ENCODE peak calls at places on chromosomes 12 and 14, in eight cellular contexts. One of them, this sample, is unnamed.

GRCh38 chr14:104712881-104713734 is 10.9 kb upstream of the ADSS1 start:
- DNase-seq in NCI-H524 treated with DMSO at 0.1 percent for 48 hours: no peak
- DNase-seq in activated CD4-positive, alpha-beta memory T cell treated with anti-CD3 and anti-CD28 coated beads, Interleukin-2, amount 10 ng/mL, durations not matched to agents 7 days and 5 days: no peak
- DNase-seq in sciatic nerve: no peak
- DNase-seq in stomach: no peak
- DNase-seq in testis: no peak
- DNase-seq in hypothalamus: no peak
- DNase-seq in cardiac fibroblast: no peak
- DNase-seq in this sample: no peak

GRCh38 chr14:24943024-24943423 is 106.9 kb downstream of the STXBP6 start:
- DNase-seq in sciatic nerve: peak; percentile 60
- DNase-seq in cardiac fibroblast: peak; percentile 37
- DNase-seq in NCI-H524 treated with DMSO at 0.1 percent for 48 hours: no peak
- DNase-seq in stomach: no peak
- DNase-seq in hypothalamus: no peak
- DNase-seq in testis: no peak
- DNase-seq in activated CD4-positive, alpha-beta memory T cell treated with anti-CD3 and anti-CD28 coated beads, Interleukin-2, amount 10 ng/mL, durations not matched to agents 7 days and 5 days: no peak
- DNase-seq in this sample: no peak

GRCh38 chr14:54651018-54651351 is 84.1 kb downstream of the SAMD4A start:
- DNase-seq in sciatic nerve: no peak
- DNase-seq in testis: no peak
- DNase-seq in NCI-H524 treated with DMSO at 0.1 percent for 48 hours: no peak
- DNase-seq in activated CD4-positive, alpha-beta memory T cell treated with anti-CD3 and anti-CD28 coated beads, Interleukin-2, amount 10 ng/mL, durations not matched to agents 7 days and 5 days: no peak
- DNase-seq in cardiac fibroblast: no peak
- DNase-seq in stomach: no peak
- DNase-seq in hypothalamus: no peak
- DNase-seq in this sample: no peak

GRCh38 chr12:56007892-56008471 is 10.9 kb downstream of the SUOX start:
- DNase-seq in activated CD4-positive, alpha-beta memory T cell treated with anti-CD3 and anti-CD28 coated beads, Interleukin-2, amount 10 ng/mL, durations not matched to agents 7 days and 5 days: no peak
- DNase-seq in stomach: no peak
- DNase-seq in hypothalamus: no peak
- DNase-seq in NCI-H524 treated with DMSO at 0.1 percent for 48 hours: no peak
- DNase-seq in testis: peak; percentile 64
- DNase-seq in sciatic nerve: no peak
- DNase-seq in cardiac fibroblast: no peak
- DNase-seq in this sample: peak; percentile 42

GRCh38 chr14:101715209-101716076 is 46.1 kb upstream of the PPP2R5C start:
- DNase-seq in cardiac fibroblast: no peak
- DNase-seq in stomach: peak; percentile 22
- DNase-seq in NCI-H524 treated with DMSO at 0.1 percent for 48 hours: no peak
- DNase-seq in activated CD4-positive, alpha-beta memory T cell treated with anti-CD3 and anti-CD28 coated beads, Interleukin-2, amount 10 ng/mL, durations not matched to agents 7 days and 5 days: peak; percentile 14
- DNase-seq in sciatic nerve: peak; percentile 42
- DNase-seq in testis: no peak
- DNase-seq in hypothalamus: no peak
- DNase-seq in this sample: peak; percentile 14

GRCh38 chr12:5083955-5084849 is 40.5 kb downstream of the KCNA5 start:
- DNase-seq in hypothalamus: peak; percentile 40
- DNase-seq in NCI-H524 treated with DMSO at 0.1 percent for 48 hours: no peak
- DNase-seq in testis: peak; percentile 44
- DNase-seq in sciatic nerve: no peak
- DNase-seq in stomach: no peak
- DNase-seq in cardiac fibroblast: peak; percentile 68
- DNase-seq in activated CD4-positive, alpha-beta memory T cell treated with anti-CD3 and anti-CD28 coated beads, Interleukin-2, amount 10 ng/mL, durations not matched to agents 7 days and 5 days: no peak
- DNase-seq in this sample: no peak

GRCh38 chr14:23398348-23398747 is 9.7 kb downstream of the MYH6 start:
- DNase-seq in NCI-H524 treated with DMSO at 0.1 percent for 48 hours: no peak
- DNase-seq in hypothalamus: no peak
- DNase-seq in sciatic nerve: no peak
- DNase-seq in activated CD4-positive, alpha-beta memory T cell treated with anti-CD3 and anti-CD28 coated beads, Interleukin-2, amount 10 ng/mL, durations not matched to agents 7 days and 5 days: no peak
- DNase-seq in cardiac fibroblast: no peak
- DNase-seq in stomach: no peak
- DNase-seq in testis: no peak
- DNase-seq in this sample: no peak

GRCh38 chr14:102182190-102182589 is 42.5 kb downstream of the WDR20 start:
- DNase-seq in activated CD4-positive, alpha-beta memory T cell treated with anti-CD3 and anti-CD28 coated beads, Interleukin-2, amount 10 ng/mL, durations not matched to agents 7 days and 5 days: no peak
- DNase-seq in NCI-H524 treated with DMSO at 0.1 percent for 48 hours: no peak
- DNase-seq in stomach: no peak
- DNase-seq in hypothalamus: no peak
- DNase-seq in cardiac fibroblast: peak; percentile 40
- DNase-seq in testis: no peak
- DNase-seq in sciatic nerve: no peak
- DNase-seq in this sample: no peak

GRCh38 chr14:88310021-88310420 is 13.0 kb downstream of the KCNK10 start:
- DNase-seq in activated CD4-positive, alpha-beta memory T cell treated with anti-CD3 and anti-CD28 coated beads, Interleukin-2, amount 10 ng/mL, durations not matched to agents 7 days and 5 days: no peak
- DNase-seq in sciatic nerve: no peak
- DNase-seq in NCI-H524 treated with DMSO at 0.1 percent for 48 hours: no peak
- DNase-seq in testis: no peak
- DNase-seq in cardiac fibroblast: no peak
- DNase-seq in stomach: no peak
- DNase-seq in hypothalamus: no peak
- DNase-seq in this sample: no peak

GRCh38 chr12:98578392-98578791 is 15.1 kb upstream of the SLC25A3 start:
- DNase-seq in cardiac fibroblast: no peak
- DNase-seq in testis: no peak
- DNase-seq in NCI-H524 treated with DMSO at 0.1 percent for 48 hours: no peak
- DNase-seq in activated CD4-positive, alpha-beta memory T cell treated with anti-CD3 and anti-CD28 coated beads, Interleukin-2, amount 10 ng/mL, durations not matched to agents 7 days and 5 days: no peak
- DNase-seq in hypothalamus: no peak
- DNase-seq in sciatic nerve: no peak
- DNase-seq in stomach: no peak
- DNase-seq in this sample: peak; percentile 57

GRCh38 chr14:53167602-53168328 is 14.6 kb upstream of the DDHD1 start:
- DNase-seq in hypothalamus: no peak
- DNase-seq in stomach: no peak
- DNase-seq in testis: no peak
- DNase-seq in activated CD4-positive, alpha-beta memory T cell treated with anti-CD3 and anti-CD28 coated beads, Interleukin-2, amount 10 ng/mL, durations not matched to agents 7 days and 5 days: no peak
- DNase-seq in sciatic nerve: no peak
- DNase-seq in cardiac fibroblast: peak; percentile 59
- DNase-seq in NCI-H524 treated with DMSO at 0.1 percent for 48 hours: no peak
- DNase-seq in this sample: no peak

GRCh38 chr12:127241056-127241830 is 1025.7 kb upstream of the TMEM132C start:
- DNase-seq in hypothalamus: no peak
- DNase-seq in sciatic nerve: no peak
- DNase-seq in NCI-H524 treated with DMSO at 0.1 percent for 48 hours: no peak
- DNase-seq in stomach: no peak
- DNase-seq in testis: no peak
- DNase-seq in activated CD4-positive, alpha-beta memory T cell treated with anti-CD3 and anti-CD28 coated beads, Interleukin-2, amount 10 ng/mL, durations not matched to agents 7 days and 5 days: no peak
- DNase-seq in cardiac fibroblast: peak; percentile 25
- DNase-seq in this sample: no peak

GRCh38 chr12:123142948-123143752 is 7.7 kb downstream of the PITPNM2 start:
- DNase-seq in activated CD4-positive, alpha-beta memory T cell treated with anti-CD3 and anti-CD28 coated beads, Interleukin-2, amount 10 ng/mL, durations not matched to agents 7 days and 5 days: no peak
- DNase-seq in NCI-H524 treated with DMSO at 0.1 percent for 48 hours: no peak
- DNase-seq in cardiac fibroblast: no peak
- DNase-seq in hypothalamus: no peak
- DNase-seq in stomach: no peak
- DNase-seq in sciatic nerve: no peak
- DNase-seq in testis: no peak
- DNase-seq in this sample: peak; percentile 66

GRCh38 chr12:30999723-31000122 is 73.2 kb downstream of the TSPAN11 start:
- DNase-seq in stomach: no peak
- DNase-seq in testis: no peak
- DNase-seq in sciatic nerve: no peak
- DNase-seq in activated CD4-positive, alpha-beta memory T cell treated with anti-CD3 and anti-CD28 coated beads, Interleukin-2, amount 10 ng/mL, durations not matched to agents 7 days and 5 days: no peak
- DNase-seq in cardiac fibroblast: no peak
- DNase-seq in hypothalamus: no peak
- DNase-seq in NCI-H524 treated with DMSO at 0.1 percent for 48 hours: no peak
- DNase-seq in this sample: no peak

GRCh38 chr14:78196323-78196722 is 26.1 kb downstream of the NRXN3 start:
- DNase-seq in stomach: no peak
- DNase-seq in NCI-H524 treated with DMSO at 0.1 percent for 48 hours: no peak
- DNase-seq in cardiac fibroblast: no peak
- DNase-seq in activated CD4-positive, alpha-beta memory T cell treated with anti-CD3 and anti-CD28 coated beads, Interleukin-2, amount 10 ng/mL, durations not matched to agents 7 days and 5 days: no peak
- DNase-seq in testis: no peak
- DNase-seq in sciatic nerve: no peak
- DNase-seq in hypothalamus: no peak
- DNase-seq in this sample: no peak

GRCh38 chr12:84793558-84794367 is 118.8 kb downstream of the SLC6A15 start:
- DNase-seq in sciatic nerve: no peak
- DNase-seq in NCI-H524 treated with DMSO at 0.1 percent for 48 hours: no peak
- DNase-seq in hypothalamus: no peak
- DNase-seq in activated CD4-positive, alpha-beta memory T cell treated with anti-CD3 and anti-CD28 coated beads, Interleukin-2, amount 10 ng/mL, durations not matched to agents 7 days and 5 days: no peak
- DNase-seq in stomach: no peak
- DNase-seq in testis: no peak
- DNase-seq in cardiac fibroblast: no peak
- DNase-seq in this sample: no peak

GRCh38 chr12:116697305-116698130 is 40.4 kb downstream of the SPRING1 start:
- DNase-seq in NCI-H524 treated with DMSO at 0.1 percent for 48 hours: no peak
- DNase-seq in activated CD4-positive, alpha-beta memory T cell treated with anti-CD3 and anti-CD28 coated beads, Interleukin-2, amount 10 ng/mL, durations not matched to agents 7 days and 5 days: peak; percentile 22
- DNase-seq in cardiac fibroblast: peak; percentile 21
- DNase-seq in testis: peak; percentile 45
- DNase-seq in stomach: peak; percentile 67
- DNase-seq in sciatic nerve: no peak
- DNase-seq in hypothalamus: no peak
- DNase-seq in this sample: peak; percentile 42

GRCh38 chr12:118456741-118457140 is 80.4 kb downstream of the SUDS3 start:
- DNase-seq in stomach: no peak
- DNase-seq in sciatic nerve: no peak
- DNase-seq in testis: no peak
- DNase-seq in cardiac fibroblast: no peak
- DNase-seq in activated CD4-positive, alpha-beta memory T cell treated with anti-CD3 and anti-CD28 coated beads, Interleukin-2, amount 10 ng/mL, durations not matched to agents 7 days and 5 days: no peak
- DNase-seq in hypothalamus: no peak
- DNase-seq in NCI-H524 treated with DMSO at 0.1 percent for 48 hours: no peak
- DNase-seq in this sample: no peak

GRCh38 chr12:78483767-78484315 is 380.7 kb upstream of the SYT1 start:
- DNase-seq in testis: no peak
- DNase-seq in NCI-H524 treated with DMSO at 0.1 percent for 48 hours: no peak
- DNase-seq in hypothalamus: no peak
- DNase-seq in cardiac fibroblast: no peak
- DNase-seq in sciatic nerve: no peak
- DNase-seq in activated CD4-positive, alpha-beta memory T cell treated with anti-CD3 and anti-CD28 coated beads, Interleukin-2, amount 10 ng/mL, durations not matched to agents 7 days and 5 days: no peak
- DNase-seq in stomach: no peak
- DNase-seq in this sample: no peak

GRCh38 chr12:51009038-51009437 is 17.1 kb downstream of the SLC11A2 start:
- DNase-seq in testis: peak; percentile 90
- DNase-seq in stomach: peak; percentile 42
- DNase-seq in activated CD4-positive, alpha-beta memory T cell treated with anti-CD3 and anti-CD28 coated beads, Interleukin-2, amount 10 ng/mL, durations not matched to agents 7 days and 5 days: peak; percentile 42
- DNase-seq in NCI-H524 treated with DMSO at 0.1 percent for 48 hours: no peak
- DNase-seq in cardiac fibroblast: no peak
- DNase-seq in sciatic nerve: peak; percentile 82
- DNase-seq in hypothalamus: peak; percentile 87
- DNase-seq in this sample: peak; percentile 44

GRCh38 chr14:44854114-44854513 is 107.6 kb downstream of the KLHL28 start:
- DNase-seq in stomach: no peak
- DNase-seq in hypothalamus: no peak
- DNase-seq in testis: no peak
- DNase-seq in activated CD4-positive, alpha-beta memory T cell treated with anti-CD3 and anti-CD28 coated beads, Interleukin-2, amount 10 ng/mL, durations not matched to agents 7 days and 5 days: no peak
- DNase-seq in NCI-H524 treated with DMSO at 0.1 percent for 48 hours: no peak
- DNase-seq in cardiac fibroblast: no peak
- DNase-seq in sciatic nerve: no peak
- DNase-seq in this sample: no peak

GRCh38 chr14:105267820-105268548 is 19.7 kb downstream of the BTBD6 start:
- DNase-seq in hypothalamus: no peak
- DNase-seq in cardiac fibroblast: no peak
- DNase-seq in sciatic nerve: no peak
- DNase-seq in activated CD4-positive, alpha-beta memory T cell treated with anti-CD3 and anti-CD28 coated beads, Interleukin-2, amount 10 ng/mL, durations not matched to agents 7 days and 5 days: no peak
- DNase-seq in stomach: no peak
- DNase-seq in testis: peak; percentile 74
- DNase-seq in NCI-H524 treated with DMSO at 0.1 percent for 48 hours: no peak
- DNase-seq in this sample: no peak

GRCh38 chr14:58401587-58401986 is 5.9 kb downstream of the TOMM20L start:
- DNase-seq in NCI-H524 treated with DMSO at 0.1 percent for 48 hours: no peak
- DNase-seq in testis: no peak
- DNase-seq in cardiac fibroblast: no peak
- DNase-seq in activated CD4-positive, alpha-beta memory T cell treated with anti-CD3 and anti-CD28 coated beads, Interleukin-2, amount 10 ng/mL, durations not matched to agents 7 days and 5 days: no peak
- DNase-seq in hypothalamus: no peak
- DNase-seq in sciatic nerve: no peak
- DNase-seq in stomach: no peak
- DNase-seq in this sample: no peak

GRCh38 chr12:57630891-57631433 is 2.0 kb downstream of the B4GALNT1 start:
- DNase-seq in cardiac fibroblast: no peak
- DNase-seq in activated CD4-positive, alpha-beta memory T cell treated with anti-CD3 and anti-CD28 coated beads, Interleukin-2, amount 10 ng/mL, durations not matched to agents 7 days and 5 days: peak; percentile 13
- DNase-seq in stomach: no peak
- DNase-seq in NCI-H524 treated with DMSO at 0.1 percent for 48 hours: no peak
- DNase-seq in hypothalamus: no peak
- DNase-seq in sciatic nerve: no peak
- DNase-seq in testis: peak; percentile 1
- DNase-seq in this sample: no peak